ENCODE peak calls at places on chromosomes 2 and 18, in seven cellular contexts. One of them, this sample, is unnamed.

GRCh38 chr2:12980817-12981216 is 264.1 kb downstream of the TRIB2 start:
- DNase-seq in GM12891: no peak
- DNase-seq in gastrocnemius medialis: no peak
- DNase-seq in testis: no peak
- DNase-seq in IMR-90: no peak
- DNase-seq in A549: no peak
- DNase-seq in transverse colon: no peak
- DNase-seq in this sample: no peak

GRCh38 chr2:6417050-6417449 is 448.7 kb downstream of the CMPK2 start:
- DNase-seq in IMR-90: no peak
- DNase-seq in gastrocnemius medialis: no peak
- DNase-seq in GM12891: no peak
- DNase-seq in A549: no peak
- DNase-seq in transverse colon: no peak
- DNase-seq in testis: no peak
- DNase-seq in this sample: no peak

GRCh38 chr2:69509011-69509749 is 71.9 kb upstream of the NFU1 start:
- DNase-seq in testis: no peak
- DNase-seq in transverse colon: peak
- DNase-seq in A549: no peak
- DNase-seq in gastrocnemius medialis: no peak
- DNase-seq in IMR-90: peak
- DNase-seq in GM12891: no peak
- DNase-seq in this sample: no peak

GRCh38 chr2:64447317-64448060 is 6.5 kb upstream of the LGALSL start:
- DNase-seq in testis: no peak
- DNase-seq in gastrocnemius medialis: no peak
- DNase-seq in GM12891: no peak
- DNase-seq in transverse colon: no peak
- DNase-seq in A549: no peak
- DNase-seq in IMR-90: no peak
- DNase-seq in this sample: no peak

GRCh38 chr2:34096552-34097171 is 497.6 kb upstream of the FAM98A start:
- DNase-seq in IMR-90: peak
- DNase-seq in A549: peak
- DNase-seq in GM12891: no peak
- DNase-seq in testis: peak
- DNase-seq in gastrocnemius medialis: no peak
- DNase-seq in transverse colon: peak
- DNase-seq in this sample: no peak

GRCh38 chr18:26468931-26469340 is 79.4 kb downstream of the KCTD1 start:
- DNase-seq in gastrocnemius medialis: no peak
- DNase-seq in GM12891: peak
- DNase-seq in IMR-90: no peak
- DNase-seq in testis: no peak
- DNase-seq in transverse colon: peak
- DNase-seq in A549: peak
- DNase-seq in this sample: no peak

GRCh38 chr2:73468376-73468775 is 82.7 kb downstream of the ALMS1 start:
- DNase-seq in A549: no peak
- DNase-seq in testis: no peak
- DNase-seq in IMR-90: no peak
- DNase-seq in gastrocnemius medialis: no peak
- DNase-seq in transverse colon: no peak
- DNase-seq in GM12891: no peak
- DNase-seq in this sample: no peak

GRCh38 chr2:111707700-111708099 is 176.3 kb downstream of the ANAPC1 start:
- DNase-seq in GM12891: no peak
- DNase-seq in gastrocnemius medialis: no peak
- DNase-seq in IMR-90: no peak
- DNase-seq in transverse colon: no peak
- DNase-seq in testis: no peak
- DNase-seq in A549: no peak
- DNase-seq in this sample: peak

GRCh38 chr2:27765621-27766286 is 5.8 kb upstream of the MRPL33 start:
- DNase-seq in A549: peak
- DNase-seq in testis: peak
- DNase-seq in GM12891: no peak
- DNase-seq in gastrocnemius medialis: peak
- DNase-seq in transverse colon: peak
- DNase-seq in IMR-90: no peak
- DNase-seq in this sample: no peak

GRCh38 chr2:214069254-214069653 is 341.6 kb upstream of the VWC2L start:
- DNase-seq in GM12891: no peak
- DNase-seq in A549: peak
- DNase-seq in testis: no peak
- DNase-seq in IMR-90: peak
- DNase-seq in transverse colon: no peak
- DNase-seq in gastrocnemius medialis: peak
- DNase-seq in this sample: no peak

GRCh38 chr18:10559566-10560456 is 34.0 kb downstream of the NAPG start:
- DNase-seq in gastrocnemius medialis: no peak
- DNase-seq in GM12891: peak
- DNase-seq in transverse colon: no peak
- DNase-seq in A549: no peak
- DNase-seq in testis: no peak
- DNase-seq in IMR-90: peak
- DNase-seq in this sample: no peak

GRCh38 chr2:61889212-61889956 is 928 bp upstream of the CCT4 start:
- DNase-seq in GM12891: no peak
- DNase-seq in gastrocnemius medialis: peak
- DNase-seq in testis: peak
- DNase-seq in A549: no peak
- DNase-seq in IMR-90: no peak
- DNase-seq in transverse colon: peak
- DNase-seq in this sample: no peak

GRCh38 chr2:240216197-240216596 is 75.7 kb upstream of the OTOS start:
- DNase-seq in GM12891: no peak
- DNase-seq in gastrocnemius medialis: no peak
- DNase-seq in IMR-90: no peak
- DNase-seq in A549: no peak
- DNase-seq in testis: no peak
- DNase-seq in transverse colon: no peak
- DNase-seq in this sample: no peak

GRCh38 chr2:188267776-188268175 is 23.9 kb upstream of the GULP1 start:
- DNase-seq in GM12891: no peak
- DNase-seq in testis: no peak
- DNase-seq in A549: no peak
- DNase-seq in IMR-90: no peak
- DNase-seq in transverse colon: no peak
- DNase-seq in gastrocnemius medialis: no peak
- DNase-seq in this sample: no peak

GRCh38 chr2:1600191-1601063 is 143.9 kb downstream of the PXDN start:
- DNase-seq in GM12891: no peak
- DNase-seq in testis: no peak
- DNase-seq in gastrocnemius medialis: peak
- DNase-seq in IMR-90: peak
- DNase-seq in transverse colon: no peak
- DNase-seq in A549: no peak
- DNase-seq in this sample: no peak

GRCh38 chr2:200310545-200310971 is 4.1 kb downstream of the SPATS2L start:
- DNase-seq in transverse colon: no peak
- DNase-seq in IMR-90: peak
- DNase-seq in A549: no peak
- DNase-seq in testis: no peak
- DNase-seq in gastrocnemius medialis: no peak
- DNase-seq in GM12891: no peak
- DNase-seq in this sample: no peak

GRCh38 chr2:48504647-48505327 is 25.2 kb upstream of the STON1 start:
- DNase-seq in GM12891: no peak
- DNase-seq in testis: no peak
- DNase-seq in IMR-90: peak
- DNase-seq in transverse colon: no peak
- DNase-seq in gastrocnemius medialis: no peak
- DNase-seq in A549: peak
- DNase-seq in this sample: no peak

GRCh38 chr2:48510329-48510728 is 19.6 kb upstream of the STON1 start:
- DNase-seq in transverse colon: no peak
- DNase-seq in gastrocnemius medialis: no peak
- DNase-seq in A549: no peak
- DNase-seq in GM12891: no peak
- DNase-seq in IMR-90: peak
- DNase-seq in testis: no peak
- DNase-seq in this sample: no peak

GRCh38 chr2:48512071-48512470 is 17.9 kb upstream of the STON1 start:
- DNase-seq in transverse colon: no peak
- DNase-seq in IMR-90: no peak
- DNase-seq in GM12891: no peak
- DNase-seq in A549: no peak
- DNase-seq in testis: no peak
- DNase-seq in gastrocnemius medialis: no peak
- DNase-seq in this sample: no peak

GRCh38 chr2:48512586-48512985 is 17.4 kb upstream of the STON1 start:
- DNase-seq in A549: no peak
- DNase-seq in IMR-90: no peak
- DNase-seq in transverse colon: no peak
- DNase-seq in testis: no peak
- DNase-seq in GM12891: no peak
- DNase-seq in gastrocnemius medialis: no peak
- DNase-seq in this sample: no peak

DNA sequence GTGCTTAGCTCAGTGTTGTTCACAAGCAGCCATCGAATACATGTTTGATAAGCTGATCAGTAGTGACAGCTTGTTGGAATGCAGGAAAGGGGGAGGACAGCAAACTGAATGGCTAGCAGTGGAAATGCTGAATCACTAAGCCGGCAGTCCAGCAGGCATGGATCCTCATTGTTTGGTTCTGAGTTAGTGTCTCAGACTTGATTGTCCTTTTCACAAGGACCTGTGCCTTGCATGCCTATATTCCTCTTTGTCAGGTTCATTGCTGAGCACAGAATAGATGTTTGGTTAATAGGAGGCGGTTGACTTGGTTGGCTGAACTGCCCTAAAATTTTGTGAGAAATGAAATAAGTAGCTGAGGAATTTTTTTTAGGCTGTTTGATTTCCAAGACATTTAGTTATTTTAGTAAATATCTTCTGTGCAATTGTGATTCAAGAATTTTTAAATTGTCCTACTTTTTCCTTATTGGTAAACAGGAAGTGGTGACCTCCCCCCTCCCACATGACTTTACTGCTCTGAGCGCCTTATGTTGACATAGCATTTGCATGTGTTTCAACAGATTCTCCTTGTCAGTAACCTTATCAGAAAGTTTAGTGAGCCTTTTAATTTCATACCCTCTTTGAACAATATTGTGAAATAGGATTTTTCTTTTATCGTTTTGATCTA is 21.4 kb upstream of the STON1 start:
- DNase-seq in gastrocnemius medialis: no peak
- DNase-seq in A549: no peak
- DNase-seq in IMR-90: peak
- DNase-seq in testis: peak
- DNase-seq in GM12891: no peak
- DNase-seq in transverse colon: peak
- DNase-seq in this sample: no peak
- TF ChIP-seq POLR2A in gastrocnemius medialis: no peak
- TF ChIP-seq POLR2A in A549: no peak
- TF ChIP-seq POLR2A in IMR-90: no peak
- TF ChIP-seq POLR2A in testis: no peak
- TF ChIP-seq POLR2A in GM12891: no peak
- TF ChIP-seq POLR2A in transverse colon: no peak
- TF ChIP-seq POLR2A in this sample: no peak

GRCh38 chr2:218399391-218400166 is at the start of gene CTDSP1:
- DNase-seq in A549: peak
- DNase-seq in transverse colon: peak
- DNase-seq in gastrocnemius medialis: peak
- DNase-seq in GM12891: peak
- DNase-seq in IMR-90: peak
- DNase-seq in testis: peak
- DNase-seq in this sample: peak

GRCh38 chr2:218395826-218396687 is 3.6 kb upstream of the CTDSP1 start:
- DNase-seq in GM12891: peak
- DNase-seq in A549: peak
- DNase-seq in testis: peak
- DNase-seq in transverse colon: peak
- DNase-seq in IMR-90: peak
- DNase-seq in gastrocnemius medialis: peak
- DNase-seq in this sample: peak

GRCh38 chr2:218396688-218397501 is 2.8 kb upstream of the CTDSP1 start:
- DNase-seq in GM12891: no peak
- DNase-seq in gastrocnemius medialis: peak
- DNase-seq in IMR-90: peak
- DNase-seq in testis: peak
- DNase-seq in transverse colon: peak
- DNase-seq in A549: peak
- DNase-seq in this sample: peak

GRCh38 chr2:218398437-218399390 is 954 bp upstream of the CTDSP1 start:
- DNase-seq in testis: peak
- DNase-seq in GM12891: peak
- DNase-seq in transverse colon: peak
- DNase-seq in IMR-90: peak
- DNase-seq in gastrocnemius medialis: peak
- DNase-seq in A549: peak
- DNase-seq in this sample: peak

GRCh38 chr2:218397502-218398436 is 1.9 kb upstream of the CTDSP1 start:
- DNase-seq in A549: peak
- DNase-seq in gastrocnemius medialis: peak
- DNase-seq in transverse colon: peak
- DNase-seq in testis: peak
- DNase-seq in IMR-90: peak
- DNase-seq in GM12891: no peak
- DNase-seq in this sample: peak
- TF ChIP-seq POLR2A in A549: peak
- TF ChIP-seq POLR2A in gastrocnemius medialis: peak
- TF ChIP-seq POLR2A in transverse colon: peak
- TF ChIP-seq POLR2A in testis: no peak
- TF ChIP-seq POLR2A in IMR-90: no peak
- TF ChIP-seq POLR2A in GM12891: no peak
- TF ChIP-seq POLR2A in this sample: no peak

GRCh38 chr2:8491296-8492048 is 190.4 kb upstream of the ID2 start:
- DNase-seq in A549: no peak
- DNase-seq in gastrocnemius medialis: no peak
- DNase-seq in testis: no peak
- DNase-seq in GM12891: no peak
- DNase-seq in IMR-90: no peak
- DNase-seq in transverse colon: no peak
- DNase-seq in this sample: peak
- TF ChIP-seq POLR2A in A549: no peak
- TF ChIP-seq POLR2A in gastrocnemius medialis: no peak
- TF ChIP-seq POLR2A in testis: no peak
- TF ChIP-seq POLR2A in GM12891: no peak
- TF ChIP-seq POLR2A in IMR-90: no peak
- TF ChIP-seq POLR2A in transverse colon: no peak
- TF ChIP-seq POLR2A in this sample: no peak

DNA sequence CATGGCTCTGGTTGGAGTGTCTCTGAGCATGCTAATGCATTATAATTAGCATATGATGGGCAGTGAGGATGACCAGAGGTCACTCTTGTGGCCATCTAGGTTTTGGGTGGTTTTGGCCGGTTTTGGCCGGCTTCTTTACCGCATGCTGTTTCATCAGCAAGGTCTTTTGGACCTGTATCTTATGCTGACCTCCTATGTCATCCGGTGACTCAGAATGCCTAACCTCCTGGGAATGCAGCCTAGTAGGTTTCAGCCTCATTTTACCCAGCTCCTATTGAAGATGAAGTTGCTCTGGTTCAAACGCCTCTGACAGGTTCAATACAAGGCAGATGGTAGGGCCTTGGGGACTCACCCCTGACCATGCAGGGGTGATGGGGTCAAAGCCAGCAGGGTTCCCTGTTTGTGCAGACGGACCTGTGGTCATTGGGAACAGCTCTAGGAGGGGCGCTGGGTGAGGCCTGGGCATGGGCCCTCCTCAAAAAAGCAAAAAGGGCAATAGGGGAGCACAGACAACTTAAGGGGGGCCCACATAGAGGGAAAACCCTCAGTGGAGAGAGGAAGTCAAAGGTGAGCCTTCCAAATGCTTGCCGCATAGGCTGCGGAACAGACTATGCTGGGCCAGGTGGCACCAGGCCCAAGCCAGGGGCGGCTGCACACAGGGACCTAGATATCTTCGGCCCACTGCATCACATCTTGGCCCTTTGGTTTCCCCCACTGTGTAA is 251.1 kb upstream of the RAB6C start:
- DNase-seq in transverse colon: no peak
- DNase-seq in A549: no peak
- DNase-seq in IMR-90: no peak
- DNase-seq in GM12891: no peak
- DNase-seq in gastrocnemius medialis: no peak
- DNase-seq in testis: no peak
- DNase-seq in this sample: no peak
- TF ChIP-seq POLR2A in transverse colon: no peak
- TF ChIP-seq POLR2A in A549: no peak
- TF ChIP-seq POLR2A in IMR-90: no peak
- TF ChIP-seq POLR2A in GM12891: no peak
- TF ChIP-seq POLR2A in gastrocnemius medialis: no peak
- TF ChIP-seq POLR2A in testis: no peak
- TF ChIP-seq POLR2A in this sample: no peak

This sample was measured in suprapubic skin.